ENCODE peak calls at places on chromosomes 12 and 14, in eight cellular contexts. D is fibroblast of the aortic adventitia, L is neural progenitor cell, Y is astrocyte of the spinal cord, W is colonic mucosa, X is hepatocyte, R is GM13977, S is endothelial cell. G is an unnamed sample.

GRCh38 chr12:128820723-128821432 is 2.9 kb downstream of the SLC15A4 start:
- DNase-seq in D (no peak), L (no peak), Y (no peak), W (peak), X (no peak), R (peak), S (no peak), G (no peak)

GRCh38 chr12:107845980-107846659 is 71.6 kb downstream of the ASCL4 start:
- DNase-seq in D (peak), L (no peak), Y (no peak), W (no peak), X (no peak), R (no peak), S (no peak), G (no peak)

GRCh38 chr12:57744194-57744776 is 554 bp upstream of the TSPAN31 start:
- DNase-seq in D (peak), L (no peak), Y (no peak), W (peak), X (no peak), R (peak), S (peak), G (peak)

GRCh38 chr12:102965281-102966155 is 8.0 kb downstream of the ASCL1 start:
- DNase-seq in D (no peak), L (peak), Y (no peak), W (no peak), X (no peak), R (no peak), S (no peak), G (no peak)

GRCh38 chr12:2691001-2691339 is 103.8 kb upstream of the FKBP4 start:
- DNase-seq in D (no peak), L (peak), Y (peak), W (peak), X (peak), R (no peak), S (peak), G (no peak)

GRCh38 chr14:32013083-32013482 is 64.0 kb upstream of the ARHGAP5 start:
- DNase-seq in D (no peak), L (peak), Y (no peak), W (no peak), X (no peak), R (no peak), S (no peak), G (no peak)

GRCh38 chr14:93543766-93544165 is 113.0 kb downstream of the UNC79 start:
- DNase-seq in D (peak), L (peak), Y (peak), W (no peak), X (peak), R (peak), S (no peak), G (peak)

GRCh38 chr12:92695577-92695976 is 7.2 kb upstream of the PLEKHG7 start:
- DNase-seq in D (no peak), L (no peak), Y (no peak), W (no peak), X (no peak), R (no peak), S (no peak), G (no peak)

GRCh38 chr12:104414581-104415305 is 42.0 kb upstream of the CHST11 start:
- DNase-seq in D (no peak), L (peak), Y (peak), W (no peak), X (no peak), R (no peak), S (no peak), G (no peak)

GRCh38 chr14:94345344-94346072 is 22.4 kb upstream of the SERPINA6 start:
- DNase-seq in D (peak), L (no peak), Y (peak), W (no peak), X (peak), R (no peak), S (no peak), G (peak)

GRCh38 chr12:26704684-26705475 is 128.1 kb downstream of the ITPR2 start:
- DNase-seq in D (peak), L (no peak), Y (peak), W (no peak), X (no peak), R (no peak), S (no peak), G (peak)

GRCh38 chr14:92382677-92383076 is 59.7 kb downstream of the SLC24A4 start:
- DNase-seq in D (no peak), L (peak), Y (no peak), W (no peak), X (no peak), R (no peak), S (no peak), G (peak)
- TF ChIP-seq CTCF in D (peak), L (peak), Y (peak), W (no peak), X (peak), R (no peak), S (no peak), G (peak)

GRCh38 chr12:123601602-123602489 is at the start of gene DDX55:
- DNase-seq in D (peak), L (peak), Y (peak), W (peak), X (peak), R (peak), S (peak), G (peak)
- TF ChIP-seq CTCF in D (peak), L (peak), Y (peak), W (peak), X (peak), R (peak), S (no peak), G (peak)

GRCh38 chr12:65121049-65121955 is at the start of gene WIF1:
- DNase-seq in D (no peak), L (peak), Y (no peak), W (no peak), X (peak), R (peak), S (peak), G (peak)
- TF ChIP-seq CTCF in D (no peak), L (peak), Y (peak), W (peak), X (peak), R (peak), S (peak), G (no peak)

DNA sequence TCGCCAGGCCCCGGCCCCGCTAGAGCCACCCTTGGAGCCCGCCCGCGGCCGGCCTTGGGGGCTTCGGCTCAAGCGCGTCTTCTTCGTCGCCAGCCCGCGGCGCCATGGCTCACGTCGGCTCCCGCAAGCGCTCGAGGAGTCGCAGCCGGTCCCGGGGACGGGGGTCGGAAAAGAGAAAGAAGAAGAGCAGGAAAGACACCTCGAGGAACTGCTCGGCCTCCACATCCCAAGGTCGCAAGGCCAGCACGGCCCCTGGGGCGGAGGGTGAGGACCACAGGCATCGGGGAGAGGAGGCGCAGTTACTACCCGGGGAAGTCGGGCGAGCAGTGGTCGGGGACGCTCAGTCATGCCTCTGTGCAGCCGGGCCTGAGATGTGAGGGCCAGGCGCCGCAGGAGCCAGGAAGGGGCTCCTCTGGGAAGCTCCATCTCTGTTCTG is 573 bp downstream of the ARL6IP4 start:
- DNase-seq in D (peak), L (peak), Y (no peak), W (no peak), X (peak), R (no peak), S (peak), G (peak)
- TF ChIP-seq CTCF in D (no peak), L (no peak), Y (no peak), W (no peak), X (no peak), R (peak), S (no peak), G (no peak)

DNA sequence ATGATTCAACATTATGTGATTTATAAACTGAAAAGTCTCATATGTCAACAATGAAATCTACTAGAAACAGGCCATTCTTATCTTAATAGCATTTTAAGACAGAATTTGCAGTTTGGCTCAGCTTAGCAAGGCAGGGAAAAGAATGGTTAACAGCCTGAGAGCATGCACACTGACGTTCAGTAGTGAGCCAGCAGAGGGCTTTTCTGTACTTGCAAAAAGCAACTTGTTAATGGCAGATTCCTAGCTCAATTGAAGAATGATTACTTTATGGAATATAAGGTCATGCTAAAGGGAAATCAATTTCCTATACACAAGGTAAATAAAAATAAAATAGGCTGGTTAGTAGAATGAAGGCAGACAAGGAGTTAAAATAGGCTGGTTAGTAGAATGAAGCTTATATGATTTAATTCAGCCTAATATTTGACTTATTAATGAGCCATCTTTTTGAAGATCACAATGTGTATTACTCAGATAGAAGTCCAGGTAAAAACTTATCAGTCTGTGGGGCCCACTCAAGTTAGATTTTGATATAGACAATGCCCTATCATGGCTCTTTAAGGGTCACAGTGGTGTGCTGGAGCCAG is 95.9 kb downstream of the OTOGL start:
- DNase-seq in D (peak), L (peak), Y (peak), W (no peak), X (peak), R (peak), S (peak), G (peak)
- TF ChIP-seq CTCF in D (peak), L (peak), Y (peak), W (no peak), X (peak), R (peak), S (peak), G (peak)

GRCh38 chr12:110337912-110338710 is 57.1 kb downstream of the ATP2A2 start:
- DNase-seq in D (no peak), L (no peak), Y (no peak), W (no peak), X (no peak), R (no peak), S (no peak), G (no peak)

GRCh38 chr12:110339184-110339952 is 58.3 kb downstream of the ATP2A2 start:
- DNase-seq in D (no peak), L (no peak), Y (no peak), W (no peak), X (no peak), R (no peak), S (no peak), G (no peak)

GRCh38 chr12:110335481-110336045 is 54.5 kb downstream of the ATP2A2 start:
- DNase-seq in D (no peak), L (no peak), Y (no peak), W (no peak), X (no peak), R (no peak), S (no peak), G (no peak)

GRCh38 chr12:110340706-110341105 is 59.7 kb downstream of the ATP2A2 start:
- DNase-seq in D (no peak), L (no peak), Y (no peak), W (no peak), X (no peak), R (no peak), S (no peak), G (no peak)

DNA sequence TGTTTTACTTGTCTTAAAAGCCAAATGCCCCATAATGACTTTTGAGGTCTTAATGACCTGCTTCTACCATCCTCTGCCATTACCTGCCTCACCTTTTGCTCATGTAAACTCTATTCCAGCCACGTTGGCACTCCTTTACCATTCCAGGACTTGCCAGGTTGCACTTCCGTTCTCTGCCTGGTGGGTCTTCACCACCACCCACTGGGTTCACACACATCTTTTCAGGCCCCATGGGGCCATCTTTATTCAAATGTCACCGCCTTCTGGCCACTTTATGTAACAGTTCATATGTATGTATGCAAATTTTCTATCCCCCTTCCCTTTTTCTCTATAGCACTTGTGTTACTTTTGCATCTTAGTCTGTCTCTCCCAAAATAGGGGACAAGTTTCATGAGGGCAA is 57.7 kb downstream of the ATP2A2 start:
- DNase-seq in D (no peak), L (no peak), Y (no peak), W (no peak), X (no peak), R (no peak), S (no peak), G (no peak)
- TF ChIP-seq CTCF in D (no peak), L (peak), Y (no peak), W (no peak), X (peak), R (peak), S (no peak), G (no peak)

GRCh38 chr12:21988619-21989018 is 47.4 kb upstream of the ABCC9 start:
- DNase-seq in D (no peak), L (peak), Y (no peak), W (no peak), X (no peak), R (no peak), S (no peak), G (no peak)

GRCh38 chr12:21991526-21991925 is 50.3 kb upstream of the ABCC9 start:
- DNase-seq in D (no peak), L (no peak), Y (no peak), W (no peak), X (no peak), R (no peak), S (no peak), G (no peak)

GRCh38 chr12:21987786-21988185 is 46.6 kb upstream of the ABCC9 start:
- DNase-seq in D (no peak), L (peak), Y (no peak), W (no peak), X (no peak), R (no peak), S (no peak), G (no peak)

GRCh38 chr12:21992823-21993222 is 51.6 kb upstream of the ABCC9 start:
- DNase-seq in D (no peak), L (no peak), Y (no peak), W (peak), X (no peak), R (no peak), S (no peak), G (peak)

GRCh38 chr12:21989819-21990412 is 48.7 kb upstream of the ABCC9 start:
- DNase-seq in D (peak), L (no peak), Y (peak), W (no peak), X (peak), R (no peak), S (no peak), G (peak)
- TF ChIP-seq CTCF in D (peak), L (peak), Y (peak), W (peak), X (peak), R (peak), S (peak), G (peak)

DNA sequence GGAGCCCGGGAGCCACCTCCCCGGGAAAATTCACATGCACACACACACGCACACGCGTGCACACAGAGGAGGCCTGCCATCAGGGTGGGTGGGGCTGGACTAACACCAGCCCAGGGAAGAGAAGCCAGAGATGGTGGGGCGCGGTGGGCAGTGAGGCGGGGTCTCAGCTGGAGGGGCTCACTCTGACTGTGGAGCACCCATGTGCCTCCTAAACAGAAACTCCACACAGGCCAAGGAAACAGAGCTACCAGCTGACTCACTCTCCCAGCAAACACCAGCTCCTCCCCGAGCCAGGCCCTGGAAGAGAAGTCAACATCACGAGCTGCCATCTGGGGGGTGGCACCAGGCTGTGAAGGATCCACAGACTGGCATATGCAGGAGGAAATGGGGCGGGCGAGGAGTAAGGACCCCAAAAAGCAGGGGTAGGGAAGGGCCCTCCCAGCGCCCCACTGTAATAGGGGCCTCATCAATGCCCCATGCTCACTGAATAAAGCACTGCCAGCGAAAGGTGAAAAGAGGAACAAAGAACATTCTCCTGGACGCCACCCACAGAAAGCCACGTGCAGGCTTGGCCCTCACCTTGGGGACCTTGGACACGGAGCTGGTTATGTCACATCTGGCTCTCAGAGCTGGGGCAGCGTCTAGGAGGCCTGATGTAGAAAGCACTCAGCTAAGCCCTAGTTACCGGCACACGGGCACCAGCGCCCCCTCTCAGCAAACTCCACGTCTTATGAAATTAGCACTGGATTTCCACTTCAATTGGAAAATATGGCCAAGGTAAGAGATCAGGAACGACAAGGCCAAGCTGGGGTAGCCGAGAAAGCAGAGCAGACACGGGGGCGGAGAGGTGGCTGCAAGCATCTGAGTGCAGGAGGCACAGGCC is 8.4 kb upstream of the INF2 start:
- DNase-seq in D (peak), L (peak), Y (peak), W (peak), X (peak), R (peak), S (no peak), G (peak)
- TF ChIP-seq CTCF in D (peak), L (peak), Y (peak), W (no peak), X (peak), R (peak), S (no peak), G (peak)

DNA sequence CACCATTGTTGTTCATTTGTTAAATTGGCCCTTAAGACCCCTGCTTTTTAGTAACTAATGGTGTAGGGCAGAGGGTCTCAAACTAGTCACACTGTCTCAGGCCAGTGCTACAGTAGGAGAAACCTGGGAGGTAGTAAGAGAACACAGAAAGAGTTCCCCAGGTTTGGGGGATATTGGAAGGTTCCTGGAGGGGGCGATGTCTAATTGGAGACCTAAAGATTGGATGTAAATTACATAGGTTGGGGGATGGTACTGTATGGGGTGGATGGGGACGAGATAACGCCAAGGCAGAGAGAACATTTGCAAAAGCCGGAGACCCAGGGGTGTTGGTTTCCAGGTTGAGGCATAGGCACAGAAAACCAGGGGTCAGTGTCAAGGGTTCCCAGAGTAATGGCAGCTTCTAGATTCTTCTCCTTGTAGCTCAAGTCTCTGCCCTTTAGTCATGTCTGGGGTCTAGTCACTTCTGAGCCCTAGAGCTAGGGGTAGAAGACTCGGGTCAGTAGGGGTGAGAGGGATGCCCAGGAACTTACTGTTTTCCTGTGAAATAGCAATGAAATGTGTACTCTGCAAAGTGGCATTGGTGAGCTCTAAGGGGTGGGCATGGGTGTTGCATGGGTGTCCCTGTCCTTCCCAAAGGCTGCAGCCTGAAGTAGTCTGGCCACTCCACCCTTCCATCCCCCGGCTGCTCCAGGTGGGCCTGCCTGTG is 21.8 kb downstream of the PLEKHG3 start:
- DNase-seq in D (no peak), L (no peak), Y (no peak), W (no peak), X (no peak), R (no peak), S (no peak), G (no peak)
- TF ChIP-seq CTCF in D (peak), L (peak), Y (no peak), W (no peak), X (no peak), R (no peak), S (no peak), G (no peak)

GRCh38 chr12:69904761-69905160 is 79.7 kb downstream of the MYRFL start:
- DNase-seq in D (peak), L (peak), Y (peak), W (no peak), X (no peak), R (no peak), S (no peak), G (peak)
- TF ChIP-seq CTCF in D (no peak), L (no peak), Y (no peak), W (no peak), X (no peak), R (no peak), S (no peak), G (no peak)

G was measured in cardiac fibroblast.